ENCODE peak calls at places on chromosomes 13 and 19, in five cellular contexts. One of them, this sample, is unnamed.

GRCh38 chr19:9171393-9171991 is 7.3 kb upstream of the OR7D2 start:
- DNase-seq in psoas muscle: no peak
- DNase-seq in activated CD4-positive, alpha-beta T cell treated with anti-CD3 and anti-CD28 coated beads, Interleukin-2, amount 10 ng/mL, durations not matched to agents 7 days and 5 days: no peak
- DNase-seq in T1000: no peak
- DNase-seq in PC-3: no peak
- DNase-seq in this sample: no peak

GRCh38 chr19:5271145-5271544 is 69.5 kb downstream of the PTPRS start:
- DNase-seq in psoas muscle: no peak
- DNase-seq in activated CD4-positive, alpha-beta T cell treated with anti-CD3 and anti-CD28 coated beads, Interleukin-2, amount 10 ng/mL, durations not matched to agents 7 days and 5 days: no peak
- DNase-seq in T1000: no peak
- DNase-seq in PC-3: peak
- DNase-seq in this sample: no peak

GRCh38 chr13:40186636-40187323 is 479.7 kb downstream of the FOXO1 start:
- DNase-seq in psoas muscle: no peak
- DNase-seq in activated CD4-positive, alpha-beta T cell treated with anti-CD3 and anti-CD28 coated beads, Interleukin-2, amount 10 ng/mL, durations not matched to agents 7 days and 5 days: no peak
- DNase-seq in T1000: no peak
- DNase-seq in PC-3: no peak
- DNase-seq in this sample: no peak

GRCh38 chr13:20799726-20800416 is 26.1 kb upstream of the EEF1AKMT1 start:
- DNase-seq in psoas muscle: no peak
- DNase-seq in activated CD4-positive, alpha-beta T cell treated with anti-CD3 and anti-CD28 coated beads, Interleukin-2, amount 10 ng/mL, durations not matched to agents 7 days and 5 days: no peak
- DNase-seq in T1000: no peak
- DNase-seq in PC-3: peak
- DNase-seq in this sample: no peak

GRCh38 chr19:38046254-38047047 is 139.4 kb downstream of the SIPA1L3 start:
- DNase-seq in psoas muscle: no peak
- DNase-seq in activated CD4-positive, alpha-beta T cell treated with anti-CD3 and anti-CD28 coated beads, Interleukin-2, amount 10 ng/mL, durations not matched to agents 7 days and 5 days: no peak
- DNase-seq in T1000: no peak
- DNase-seq in PC-3: no peak
- DNase-seq in this sample: no peak

GRCh38 chr19:53165691-53166091 is 6.8 kb upstream of the ZNF347 start:
- DNase-seq in psoas muscle: no peak
- DNase-seq in activated CD4-positive, alpha-beta T cell treated with anti-CD3 and anti-CD28 coated beads, Interleukin-2, amount 10 ng/mL, durations not matched to agents 7 days and 5 days: no peak
- DNase-seq in T1000: no peak
- DNase-seq in PC-3: no peak
- DNase-seq in this sample: no peak

GRCh38 chr13:84037937-84038464 is 155.7 kb upstream of the SLITRK1 start:
- DNase-seq in psoas muscle: no peak
- DNase-seq in activated CD4-positive, alpha-beta T cell treated with anti-CD3 and anti-CD28 coated beads, Interleukin-2, amount 10 ng/mL, durations not matched to agents 7 days and 5 days: peak
- DNase-seq in T1000: no peak
- DNase-seq in PC-3: no peak
- DNase-seq in this sample: no peak

GRCh38 chr13:111515648-111516047 is 195.2 kb downstream of the TEX29 start:
- DNase-seq in psoas muscle: no peak
- DNase-seq in activated CD4-positive, alpha-beta T cell treated with anti-CD3 and anti-CD28 coated beads, Interleukin-2, amount 10 ng/mL, durations not matched to agents 7 days and 5 days: no peak
- DNase-seq in T1000: no peak
- DNase-seq in PC-3: no peak
- DNase-seq in this sample: no peak

GRCh38 chr13:103349664-103350063 is 283.4 kb upstream of the SLC10A2 start:
- DNase-seq in psoas muscle: no peak
- DNase-seq in activated CD4-positive, alpha-beta T cell treated with anti-CD3 and anti-CD28 coated beads, Interleukin-2, amount 10 ng/mL, durations not matched to agents 7 days and 5 days: no peak
- DNase-seq in T1000: no peak
- DNase-seq in PC-3: no peak
- DNase-seq in this sample: no peak

GRCh38 chr19:7292950-7293794 is 1.0 kb downstream of the INSR start:
- DNase-seq in psoas muscle: peak
- DNase-seq in activated CD4-positive, alpha-beta T cell treated with anti-CD3 and anti-CD28 coated beads, Interleukin-2, amount 10 ng/mL, durations not matched to agents 7 days and 5 days: no peak
- DNase-seq in T1000: no peak
- DNase-seq in PC-3: no peak
- DNase-seq in this sample: peak

GRCh38 chr13:113135281-113135760 is 12.7 kb downstream of the F10 start:
- DNase-seq in psoas muscle: no peak
- DNase-seq in activated CD4-positive, alpha-beta T cell treated with anti-CD3 and anti-CD28 coated beads, Interleukin-2, amount 10 ng/mL, durations not matched to agents 7 days and 5 days: no peak
- DNase-seq in T1000: no peak
- DNase-seq in PC-3: no peak
- DNase-seq in this sample: no peak

GRCh38 chr19:21158523-21159135 is 16.8 kb downstream of the ZNF431 start:
- DNase-seq in psoas muscle: no peak
- DNase-seq in activated CD4-positive, alpha-beta T cell treated with anti-CD3 and anti-CD28 coated beads, Interleukin-2, amount 10 ng/mL, durations not matched to agents 7 days and 5 days: no peak
- DNase-seq in T1000: no peak
- DNase-seq in PC-3: peak
- DNase-seq in this sample: no peak

GRCh38 chr19:16627194-16627927 is 643 bp downstream of the MED26 start:
- DNase-seq in psoas muscle: peak
- DNase-seq in activated CD4-positive, alpha-beta T cell treated with anti-CD3 and anti-CD28 coated beads, Interleukin-2, amount 10 ng/mL, durations not matched to agents 7 days and 5 days: peak
- DNase-seq in T1000: no peak
- DNase-seq in PC-3: no peak
- DNase-seq in this sample: no peak

GRCh38 chr13:40230833-40231266 is 435.6 kb downstream of the FOXO1 start:
- DNase-seq in psoas muscle: no peak
- DNase-seq in activated CD4-positive, alpha-beta T cell treated with anti-CD3 and anti-CD28 coated beads, Interleukin-2, amount 10 ng/mL, durations not matched to agents 7 days and 5 days: no peak
- DNase-seq in T1000: no peak
- DNase-seq in PC-3: peak
- DNase-seq in this sample: peak

GRCh38 chr19:45340232-45340898 is at the start of gene KLC3:
- DNase-seq in psoas muscle: no peak
- DNase-seq in activated CD4-positive, alpha-beta T cell treated with anti-CD3 and anti-CD28 coated beads, Interleukin-2, amount 10 ng/mL, durations not matched to agents 7 days and 5 days: peak
- DNase-seq in T1000: no peak
- DNase-seq in PC-3: peak
- DNase-seq in this sample: no peak

GRCh38 chr13:112664501-112665203 is 25.2 kb upstream of the ATP11A start:
- DNase-seq in psoas muscle: no peak
- DNase-seq in activated CD4-positive, alpha-beta T cell treated with anti-CD3 and anti-CD28 coated beads, Interleukin-2, amount 10 ng/mL, durations not matched to agents 7 days and 5 days: no peak
- DNase-seq in T1000: no peak
- DNase-seq in PC-3: no peak
- DNase-seq in this sample: no peak

GRCh38 chr13:110841846-110842245 is 73.0 kb downstream of the ANKRD10 start:
- DNase-seq in psoas muscle: no peak
- DNase-seq in activated CD4-positive, alpha-beta T cell treated with anti-CD3 and anti-CD28 coated beads, Interleukin-2, amount 10 ng/mL, durations not matched to agents 7 days and 5 days: no peak
- DNase-seq in T1000: peak
- DNase-seq in PC-3: peak
- DNase-seq in this sample: no peak

GRCh38 chr13:21120191-21120590 is 56.2 kb downstream of the SKA3 start:
- DNase-seq in psoas muscle: no peak
- DNase-seq in activated CD4-positive, alpha-beta T cell treated with anti-CD3 and anti-CD28 coated beads, Interleukin-2, amount 10 ng/mL, durations not matched to agents 7 days and 5 days: no peak
- DNase-seq in T1000: no peak
- DNase-seq in PC-3: no peak
- DNase-seq in this sample: no peak

GRCh38 chr19:46198756-46199155 is 30.8 kb upstream of the IGFL1 start:
- DNase-seq in psoas muscle: no peak
- DNase-seq in activated CD4-positive, alpha-beta T cell treated with anti-CD3 and anti-CD28 coated beads, Interleukin-2, amount 10 ng/mL, durations not matched to agents 7 days and 5 days: no peak
- DNase-seq in T1000: no peak
- DNase-seq in PC-3: no peak
- DNase-seq in this sample: no peak

GRCh38 chr13:113063091-113063491 is 42.5 kb upstream of the F7 start:
- DNase-seq in psoas muscle: peak
- DNase-seq in activated CD4-positive, alpha-beta T cell treated with anti-CD3 and anti-CD28 coated beads, Interleukin-2, amount 10 ng/mL, durations not matched to agents 7 days and 5 days: no peak
- DNase-seq in T1000: no peak
- DNase-seq in PC-3: no peak
- DNase-seq in this sample: no peak

GRCh38 chr19:36665832-36666231 is 805 bp downstream of the ZNF461 start:
- DNase-seq in psoas muscle: no peak
- DNase-seq in activated CD4-positive, alpha-beta T cell treated with anti-CD3 and anti-CD28 coated beads, Interleukin-2, amount 10 ng/mL, durations not matched to agents 7 days and 5 days: no peak
- DNase-seq in T1000: no peak
- DNase-seq in PC-3: no peak
- DNase-seq in this sample: no peak

GRCh38 chr19:4051175-4052101 is 15.3 kb downstream of the ZBTB7A start:
- DNase-seq in psoas muscle: peak
- DNase-seq in activated CD4-positive, alpha-beta T cell treated with anti-CD3 and anti-CD28 coated beads, Interleukin-2, amount 10 ng/mL, durations not matched to agents 7 days and 5 days: no peak
- DNase-seq in T1000: peak
- DNase-seq in PC-3: peak
- DNase-seq in this sample: peak

GRCh38 chr19:30395283-30395682 is 23.1 kb downstream of the ZNF536 start:
- DNase-seq in psoas muscle: no peak
- DNase-seq in activated CD4-positive, alpha-beta T cell treated with anti-CD3 and anti-CD28 coated beads, Interleukin-2, amount 10 ng/mL, durations not matched to agents 7 days and 5 days: no peak
- DNase-seq in T1000: no peak
- DNase-seq in PC-3: no peak
- DNase-seq in this sample: no peak